ENCODE peak calls at places on chromosomes 3 and 15, in nine cellular contexts. W is stimulated activated CD8-positive, alpha-beta memory T cell treated with anti-CD3 and anti-CD28 coated beads, Interleukin-4, amount 100 ng/mL, for 1 hour; V is left colon; H is H9; Z is anterior cingulate cortex; X is Kasumi-1; F is NCI-H1105 treated with DMSO at 0.1 percent for 48 hours; O is DMS 273 treated with DMSO at 0.1 percent for 48 hours; R is RWPE1. P is an unnamed sample.

GRCh38 chr15:68318931-68319909 is 41.7 kb downstream of the FEM1B start:
- DNase-seq in O (no peak), Z (no peak), V (peak; percentile 5), W (no peak), H (no peak), F (no peak), R (no peak), X (no peak), P (no peak)

GRCh38 chr3:50652709-50653108 is 22.0 kb upstream of the DOCK3 start:
- DNase-seq in O (no peak), Z (no peak), H (peak; percentile 71), X (peak; percentile 49), W (peak; percentile 9), R (peak; percentile 45), F (peak; percentile 2), V (no peak), P (no peak)

GRCh38 chr15:68819451-68820204 is 1.1 kb downstream of the ANP32A start:
- DNase-seq in V (no peak), O (peak; percentile 25), R (peak; percentile 34), H (peak; percentile 44), Z (no peak), W (no peak), F (peak; percentile 74), X (peak; percentile 33), P (peak; percentile 67)

GRCh38 chr3:82496890-82497560 is 735.6 kb upstream of the GBE1 start:
- DNase-seq in Z (no peak), R (no peak), W (no peak), X (peak; percentile 60), V (no peak), F (no peak), O (no peak), H (peak; percentile 50), P (no peak)

GRCh38 chr3:106611841-106612240 is 743.0 kb upstream of the CBLB start:
- DNase-seq in V (no peak), F (no peak), H (no peak), R (no peak), Z (no peak), O (no peak), W (no peak), X (no peak), P (no peak)

GRCh38 chr3:42010530-42010929 is 48.6 kb upstream of the ULK4 start:
- DNase-seq in O (peak; percentile 73), V (peak; percentile 58), F (no peak), X (peak; percentile 41), W (no peak), R (no peak), Z (no peak), H (no peak), P (no peak)

GRCh38 chr15:66936115-66936863 is 129.1 kb upstream of the SMAD3 start:
- DNase-seq in X (no peak), H (no peak), Z (no peak), W (no peak), O (peak; percentile 53), F (no peak), V (peak; percentile 27), R (no peak), P (no peak)

GRCh38 chr15:90701880-90702630 is 15.1 kb upstream of the BLM start:
- DNase-seq in V (no peak), O (peak; percentile 36), R (no peak), W (no peak), Z (no peak), X (no peak), H (no peak), F (no peak), P (no peak)

GRCh38 chr3:127491909-127492308 is 98.6 kb downstream of the TPRA1 start:
- DNase-seq in W (no peak), Z (no peak), F (no peak), O (no peak), H (no peak), V (no peak), R (no peak), X (no peak), P (no peak)

GRCh38 chr15:37125143-37125542 is 24.8 kb upstream of the MEIS2 start:
- DNase-seq in H (no peak), V (no peak), Z (no peak), F (no peak), X (no peak), W (no peak), R (no peak), O (no peak), P (no peak)

GRCh38 chr15:87924433-87924832 is 332.1 kb downstream of the NTRK3 start:
- DNase-seq in W (no peak), O (no peak), V (no peak), F (no peak), H (no peak), Z (no peak), X (no peak), R (no peak), P (no peak)

GRCh38 chr3:65625310-65625709 is 413.4 kb downstream of the MAGI1 start:
- DNase-seq in Z (no peak), O (no peak), R (no peak), H (no peak), X (no peak), W (no peak), F (no peak), V (no peak), P (no peak)

GRCh38 chr3:32120480-32120879 is 14.1 kb downstream of the GPD1L start:
- DNase-seq in V (no peak), X (peak; percentile 85), W (no peak), H (no peak), F (no peak), O (no peak), R (no peak), Z (no peak), P (no peak)

GRCh38 chr3:15325228-15325627 is 7.2 kb downstream of the SH3BP5 start:
- DNase-seq in H (peak; percentile 56), O (no peak), X (no peak), R (no peak), W (no peak), F (no peak), Z (no peak), V (no peak), P (no peak)

GRCh38 chr3:14947105-14947885 is at the start of gene NR2C2:
- DNase-seq in V (peak; percentile 88), H (peak; percentile 81), Z (peak; percentile 73), X (peak; percentile 66), F (peak; percentile 67), O (no peak), R (peak; percentile 86), W (peak; percentile 70), P (peak; percentile 84)

GRCh38 chr3:183259087-183259486 is 6.0 kb downstream of the B3GNT5 start:
- DNase-seq in F (no peak), R (no peak), O (no peak), Z (no peak), H (no peak), W (no peak), V (no peak), X (no peak), P (no peak)

GRCh38 chr3:53161820-53162671 is 1.0 kb downstream of the PRKCD start:
- DNase-seq in X (no peak), O (no peak), H (peak; percentile 47), W (no peak), R (peak; percentile 17), V (peak; percentile 60), F (peak; percentile 14), Z (no peak), P (no peak)

GRCh38 chr3:51429138-51429537 is 38.1 kb downstream of the RBM15B start:
- DNase-seq in R (no peak), F (no peak), X (no peak), O (no peak), V (no peak), Z (no peak), W (no peak), H (no peak), P (no peak)

GRCh38 chr15:29222129-29222853 is 47.3 kb downstream of the NSMCE3 start:
- DNase-seq in W (no peak), V (no peak), Z (no peak), H (no peak), F (no peak), O (no peak), R (no peak), X (no peak), P (no peak)

GRCh38 chr3:148211725-148212124 is 486.0 kb upstream of the AGTR1 start:
- DNase-seq in H (no peak), W (no peak), O (no peak), X (no peak), V (peak; percentile 29), F (no peak), Z (no peak), R (peak; percentile 8), P (no peak)

GRCh38 chr3:64496786-64497560 is 190.8 kb downstream of the ADAMTS9 start:
- DNase-seq in V (no peak), R (no peak), Z (no peak), W (no peak), O (no peak), F (no peak), H (no peak), X (no peak), P (no peak)

GRCh38 chr3:99978221-99978620 is 136.1 kb downstream of the FILIP1L start:
- DNase-seq in W (no peak), H (no peak), F (no peak), Z (no peak), R (no peak), O (no peak), X (no peak), V (no peak), P (no peak)

GRCh38 chr3:59680916-59681315 is 631.1 kb upstream of the CFAP20DC start:
- DNase-seq in Z (no peak), H (no peak), V (no peak), O (no peak), F (no peak), X (no peak), R (no peak), W (no peak), P (no peak)

GRCh38 chr3:47296562-47297302 is 14.0 kb downstream of the KLHL18 start:
- DNase-seq in X (no peak), R (no peak), W (no peak), O (no peak), V (no peak), Z (no peak), H (no peak), F (no peak), P (no peak)

GRCh38 chr3:138184994-138185393 is 2.1 kb upstream of the ARMC8 start:
- DNase-seq in Z (no peak), W (no peak), X (no peak), R (peak; percentile 13), O (no peak), H (no peak), F (no peak), V (no peak), P (no peak)

GRCh38 chr15:91853968-91854943 is 748 bp downstream of the SLCO3A1 start:
- DNase-seq in V (peak; percentile 43), O (peak; percentile 2), R (peak; percentile 49), W (no peak), X (peak; percentile 36), Z (no peak), H (peak; percentile 51), F (peak; percentile 18), P (peak; percentile 49)

GRCh38 chr3:125628212-125628611 is 32.9 kb upstream of the OSBPL11 start:
- DNase-seq in W (no peak), H (no peak), R (no peak), V (no peak), X (no peak), O (no peak), F (no peak), Z (no peak), P (no peak)

GRCh38 chr15:80970018-80970657 is 19.5 kb downstream of the MESD start:
- DNase-seq in O (peak; percentile 28), X (peak; percentile 73), V (no peak), W (peak; percentile 31), H (no peak), R (peak; percentile 70), F (peak; percentile 37), Z (peak; percentile 15), P (no peak)

GRCh38 chr15:70947369-70948335 is 55.0 kb downstream of the LRRC49 start:
- DNase-seq in F (no peak), W (no peak), V (no peak), R (no peak), H (no peak), X (no peak), O (no peak), Z (no peak), P (no peak)

GRCh38 chr15:94075349-94075748 is 156.0 kb upstream of the MCTP2 start:
- DNase-seq in Z (no peak), X (no peak), O (no peak), V (peak; percentile 54), H (no peak), F (no peak), R (no peak), W (no peak), P (no peak)

GRCh38 chr3:128009952-128010846 is 42.0 kb upstream of the SEC61A1 start:
- DNase-seq in R (no peak), V (no peak), O (no peak), F (no peak), X (no peak), H (no peak), W (no peak), Z (no peak), P (no peak)

P was measured in C1 segment of cervical spinal cord.